ENCODE peak calls at places on chromosomes 16 and 17, in four cellular contexts. X is SHP77; T is activated CD4-positive, alpha-beta T cell treated with anti-CD3 and anti-CD28 coated beads, Interleukin-2, amount 50 U/mL, for 24 hours; R is cerebellar nuclear complex. E is an unnamed sample.

GRCh38 chr17:45241315-45242011 is 19.8 kb downstream of the FMNL1 start:
- DNase-seq in X (no peak), T (no peak), R (no peak), E (peak)

GRCh38 chr16:12467418-12468210 is 336.1 kb downstream of the CPPED1 start:
- DNase-seq in X (no peak), T (no peak), R (no peak), E (no peak)

GRCh38 chr17:69433093-69433492 is 18.6 kb downstream of the MAP2K6 start:
- DNase-seq in X (no peak), T (no peak), R (no peak), E (no peak)

GRCh38 chr16:80045944-80046660 is 445.6 kb upstream of the MAF start:
- DNase-seq in X (no peak), T (no peak), R (no peak), E (no peak)

GRCh38 chr17:62760888-62761267 is 47.2 kb downstream of the MARCHF10 start:
- DNase-seq in X (no peak), T (no peak), R (no peak), E (no peak)

GRCh38 chr17:67281053-67281452 is 36.1 kb upstream of the HELZ start:
- DNase-seq in X (no peak), T (no peak), R (no peak), E (no peak)

GRCh38 chr17:82296511-82297279 is 20.7 kb downstream of the CD7 start:
- DNase-seq in X (peak), T (no peak), R (no peak), E (no peak)

GRCh38 chr17:31548709-31549108 is 157.2 kb downstream of the RAB11FIP4 start:
- DNase-seq in X (no peak), T (no peak), R (no peak), E (no peak)

GRCh38 chr16:89360760-89361435 is 129.5 kb downstream of the ANKRD11 start:
- DNase-seq in X (no peak), T (peak), R (no peak), E (no peak)

GRCh38 chr17:28370035-28370743 is at the start of gene VTN:
- DNase-seq in X (peak), T (no peak), R (no peak), E (no peak)

GRCh38 chr17:28076138-28076537 is 33.7 kb downstream of the NLK start:
- DNase-seq in X (no peak), T (no peak), R (no peak), E (no peak)

GRCh38 chr16:68885321-68885720 is 42.0 kb downstream of the TANGO6 start:
- DNase-seq in X (no peak), T (no peak), R (no peak), E (no peak)

GRCh38 chr17:78185981-78186688 is 717 bp downstream of the TK1 start:
- DNase-seq in X (peak), T (no peak), R (no peak), E (no peak)

GRCh38 chr17:39628655-39629493 is 2.1 kb downstream of the PPP1R1B start:
- DNase-seq in X (no peak), T (no peak), R (no peak), E (no peak)

GRCh38 chr17:75277664-75278071 is 6.6 kb upstream of the MIF4GD start:
- DNase-seq in X (no peak), T (no peak), R (no peak), E (no peak)

E was measured in anterior cingulate cortex.